ENCODE peak calls at places on chromosome 14, in nine cellular contexts. L is left ventricle myocardium superior; M is epithelial cell of esophagus; N is naive thymus-derived CD4-positive, alpha-beta T cell; H is foreskin fibroblast; S is T follicular helper cell; A is activated T-cell treated with anti-CD3 and anti-CD28 coated beads for 1 hour; W is CD8-positive, alpha-beta T cell; P is SHP77. X is an unnamed sample.

GRCh38 chr14:104779776-104780512 is 15.6 kb downstream of the AKT1 start:
- DNase-seq in P (no peak), N (no peak), W (no peak), H (no peak), S (no peak), A (no peak), M (no peak), L (no peak), X (no peak)

GRCh38 chr14:92510972-92511371 is 2.6 kb upstream of the RIN3 start:
- DNase-seq in L (no peak), P (no peak), M (no peak), A (no peak), N (no peak), W (no peak), S (no peak), H (no peak), X (no peak)

GRCh38 chr14:30874120-30874998 is at the start of gene COCH:
- DNase-seq in A (no peak), H (no peak), S (no peak), L (peak), M (no peak), P (peak), W (peak), N (peak), X (peak)

GRCh38 chr14:104724407-104724980 is 465 bp downstream of the ADSS1 start:
- DNase-seq in L (peak), H (no peak), N (peak), P (no peak), S (no peak), M (no peak), A (no peak), W (no peak), X (peak)

GRCh38 chr14:76836029-76836630 is 9.9 kb downstream of the LRRC74A start:
- DNase-seq in P (no peak), H (no peak), N (no peak), A (no peak), W (no peak), L (no peak), S (no peak), M (no peak), X (no peak)

GRCh38 chr14:71629765-71630502 is 302.3 kb upstream of the RGS6 start:
- DNase-seq in S (no peak), P (no peak), W (no peak), L (no peak), M (no peak), N (no peak), H (peak), A (no peak), X (no peak)

GRCh38 chr14:76550534-76550933 is 174.6 kb downstream of the ESRRB start:
- DNase-seq in N (no peak), P (no peak), S (no peak), A (no peak), L (no peak), H (no peak), W (no peak), M (peak), X (no peak)

GRCh38 chr14:77746064-77746463 is 14.9 kb downstream of the SNW1 start:
- DNase-seq in A (no peak), S (no peak), M (no peak), P (peak), W (no peak), H (no peak), L (no peak), N (no peak), X (no peak)

GRCh38 chr14:92717571-92718042 is 30.8 kb downstream of the LGMN start:
- DNase-seq in L (no peak), N (no peak), M (no peak), S (no peak), A (no peak), P (no peak), H (no peak), W (no peak), X (no peak)

GRCh38 chr14:89540830-89541470 is 123.9 kb upstream of the FOXN3 start:
- DNase-seq in W (no peak), S (no peak), A (no peak), L (no peak), P (no peak), N (no peak), M (peak), H (peak), X (no peak)

GRCh38 chr14:45610303-45610702 is 357.3 kb upstream of the MIS18BP1 start:
- DNase-seq in L (no peak), H (no peak), A (no peak), M (peak), N (no peak), P (no peak), W (no peak), S (no peak), X (no peak)

GRCh38 chr14:54362759-54363437 is 33.9 kb upstream of the CDKN3 start:
- DNase-seq in S (no peak), A (no peak), H (no peak), L (no peak), M (no peak), W (no peak), N (no peak), P (no peak), X (no peak)

GRCh38 chr14:45680531-45680930 is 427.5 kb upstream of the MIS18BP1 start:
- DNase-seq in M (no peak), A (no peak), N (no peak), L (no peak), P (no peak), S (no peak), H (no peak), W (no peak), X (no peak)

GRCh38 chr14:23307146-23307447 is 464 bp downstream of the BCL2L2 start:
- DNase-seq in M (peak), A (no peak), H (no peak), W (no peak), S (no peak), L (no peak), N (no peak), P (no peak), X (no peak)

GRCh38 chr14:31025335-31026075 is at the start of gene AP4S1:
- DNase-seq in L (peak), M (peak), S (peak), W (peak), A (peak), H (no peak), N (peak), P (peak), X (peak)

GRCh38 chr14:99579903-99580570 is 24.0 kb downstream of the CCDC85C start:
- DNase-seq in M (peak), L (no peak), A (no peak), P (no peak), S (no peak), H (peak), N (no peak), W (no peak), X (no peak)

GRCh38 chr14:24066490-24067132 is 4.8 kb upstream of the CPNE6 start:
- DNase-seq in L (no peak), H (no peak), P (no peak), A (no peak), N (no peak), W (no peak), S (no peak), M (no peak), X (no peak)

GRCh38 chr14:64561631-64562030 is 11.9 kb downstream of the PPP1R36 start:
- DNase-seq in M (no peak), H (no peak), L (no peak), P (no peak), S (no peak), A (no peak), N (no peak), W (no peak), X (no peak)

GRCh38 chr14:101501341-101501740 is 60.0 kb upstream of the DIO3 start:
- DNase-seq in A (no peak), L (no peak), W (no peak), N (no peak), H (no peak), P (no peak), S (no peak), M (no peak), X (no peak)

GRCh38 chr14:68794130-68794855 is 1.4 kb upstream of the ZFP36L1 start:
- DNase-seq in M (peak), W (peak), N (peak), H (peak), A (peak), L (peak), P (no peak), S (peak), X (peak)

GRCh38 chr14:57533214-57533613 is 39.6 kb upstream of the CCDC198 start:
- DNase-seq in H (peak), L (no peak), A (no peak), N (no peak), P (peak), W (no peak), M (peak), S (no peak), X (no peak)

GRCh38 chr14:33676135-33676566 is 274.7 kb downstream of the EGLN3 start:
- DNase-seq in S (no peak), A (no peak), H (no peak), P (peak), L (peak), N (no peak), M (peak), W (no peak), X (peak)

GRCh38 chr14:22653012-22653621 is 9.0 kb upstream of the OR6J1 start:
- DNase-seq in W (peak), L (peak), H (peak), N (peak), S (peak), P (peak), M (peak), A (peak), X (peak)

GRCh38 chr14:71555654-71556559 is 376.3 kb upstream of the RGS6 start:
- DNase-seq in P (no peak), A (peak), S (peak), H (no peak), W (peak), N (peak), M (peak), L (no peak), X (no peak)

GRCh38 chr14:24958271-24958670 is 91.7 kb downstream of the STXBP6 start:
- DNase-seq in H (no peak), M (no peak), S (no peak), P (no peak), W (no peak), L (no peak), A (no peak), N (no peak), X (no peak)

GRCh38 chr14:50051106-50051505 is 65.3 kb downstream of the VCPKMT start:
- DNase-seq in W (no peak), N (no peak), L (no peak), S (no peak), H (no peak), P (no peak), A (no peak), M (peak), X (no peak)

GRCh38 chr14:99055816-99056215 is 216.2 kb downstream of the BCL11B start:
- DNase-seq in W (peak), S (no peak), N (peak), L (no peak), M (no peak), A (no peak), H (no peak), P (no peak), X (no peak)

GRCh38 chr14:53539489-53540126 is 386.5 kb upstream of the DDHD1 start:
- DNase-seq in S (peak), N (peak), P (peak), H (peak), A (peak), M (peak), L (peak), W (no peak), X (peak)

GRCh38 chr14:56555921-56556570 is 23.6 kb upstream of the TMEM260 start:
- DNase-seq in S (no peak), N (no peak), M (peak), P (peak), A (no peak), L (no peak), H (peak), W (no peak), X (no peak)

GRCh38 chr14:65770681-65771080 is 358.2 kb downstream of the FUT8 start:
- DNase-seq in W (no peak), M (no peak), A (no peak), H (no peak), P (no peak), N (no peak), S (no peak), L (no peak), X (no peak)

GRCh38 chr14:74573421-74574091 is 38.5 kb downstream of the LTBP2 start:
- DNase-seq in M (peak), S (no peak), N (no peak), P (no peak), L (no peak), W (no peak), A (no peak), H (no peak), X (no peak)

GRCh38 chr14:72906316-72906715 is 12.4 kb upstream of the DPF3 start:
- DNase-seq in H (peak), W (no peak), L (no peak), A (no peak), M (no peak), N (no peak), P (no peak), S (no peak), X (no peak)

GRCh38 chr14:21025374-21026151 is 702 bp upstream of the NDRG2 start:
- DNase-seq in A (no peak), M (no peak), H (no peak), S (no peak), W (peak), P (no peak), L (peak), N (no peak), X (peak)

GRCh38 chr14:96624661-96625435 is 122.7 kb downstream of the PAPOLA start:
- DNase-seq in H (no peak), A (no peak), P (no peak), S (no peak), L (no peak), M (no peak), W (no peak), N (no peak), X (no peak)

GRCh38 chr14:95534299-95535225 is at the start of gene GLRX5:
- DNase-seq in W (peak), L (peak), S (peak), N (peak), P (peak), H (peak), M (peak), A (peak), X (peak)

GRCh38 chr14:88614218-88614907 is 51.5 kb downstream of the ZC3H14 start:
- DNase-seq in S (no peak), N (no peak), M (peak), L (no peak), P (no peak), W (no peak), H (peak), A (no peak), X (no peak)

GRCh38 chr14:87656315-87656714 is 336.7 kb downstream of the GALC start:
- DNase-seq in S (no peak), P (no peak), W (no peak), L (no peak), M (no peak), A (no peak), N (no peak), H (no peak), X (no peak)

GRCh38 chr14:100403802-100404201 is 80.7 kb downstream of the SLC25A47 start:
- DNase-seq in P (no peak), S (no peak), L (no peak), A (no peak), M (no peak), H (no peak), N (no peak), W (no peak), X (no peak)

GRCh38 chr14:103194256-103195045 is 71.2 kb downstream of the TNFAIP2 start:
- DNase-seq in W (no peak), N (no peak), A (no peak), S (no peak), M (peak), L (no peak), P (no peak), H (no peak), X (no peak)

X was measured in left ventricle myocardium inferior.